ENCODE peak calls at places on chromosomes 5 and 9, in seven cellular contexts. One of them, this sample, is unnamed.

GRCh38 chr9:101354143-101354764 is 30.6 kb downstream of the BAAT start:
- DNase-seq in amygdala: no peak
- DNase-seq in thyroid gland: no peak
- DNase-seq in D721Med: no peak
- DNase-seq in Right ventricle myocardium superior: no peak
- DNase-seq in AG09309: no peak
- DNase-seq in NB4: no peak
- DNase-seq in this sample: no peak

GRCh38 chr5:136070486-136071285 is 41.9 kb downstream of the TGFBI start:
- DNase-seq in thyroid gland: no peak
- DNase-seq in amygdala: no peak
- DNase-seq in D721Med: no peak
- DNase-seq in NB4: no peak
- DNase-seq in Right ventricle myocardium superior: no peak
- DNase-seq in AG09309: no peak
- DNase-seq in this sample: no peak

GRCh38 chr5:40678021-40678939 is 1.4 kb upstream of the PTGER4 start:
- DNase-seq in amygdala: no peak
- DNase-seq in Right ventricle myocardium superior: no peak
- DNase-seq in NB4: peak
- DNase-seq in D721Med: no peak
- DNase-seq in AG09309: no peak
- DNase-seq in thyroid gland: no peak
- DNase-seq in this sample: no peak

GRCh38 chr9:110141118-110141797 is 66.7 kb downstream of the C9orf152 start:
- DNase-seq in amygdala: no peak
- DNase-seq in thyroid gland: peak
- DNase-seq in Right ventricle myocardium superior: peak
- DNase-seq in AG09309: peak
- DNase-seq in NB4: no peak
- DNase-seq in D721Med: no peak
- DNase-seq in this sample: no peak

GRCh38 chr5:172798422-172799215 is 27.6 kb upstream of the DUSP1 start:
- DNase-seq in thyroid gland: no peak
- DNase-seq in D721Med: no peak
- DNase-seq in AG09309: peak
- DNase-seq in NB4: peak
- DNase-seq in Right ventricle myocardium superior: no peak
- DNase-seq in amygdala: no peak
- DNase-seq in this sample: no peak

GRCh38 chr9:70802758-70803436 is 318.5 kb downstream of the TRPM3 start:
- DNase-seq in Right ventricle myocardium superior: no peak
- DNase-seq in NB4: no peak
- DNase-seq in thyroid gland: no peak
- DNase-seq in AG09309: no peak
- DNase-seq in D721Med: no peak
- DNase-seq in amygdala: no peak
- DNase-seq in this sample: no peak

GRCh38 chr5:153794327-153794726 is 244.4 kb downstream of the FAM114A2 start:
- DNase-seq in NB4: no peak
- DNase-seq in D721Med: no peak
- DNase-seq in Right ventricle myocardium superior: no peak
- DNase-seq in thyroid gland: no peak
- DNase-seq in amygdala: no peak
- DNase-seq in AG09309: no peak
- DNase-seq in this sample: no peak

GRCh38 chr5:129670944-129671343 is 77.0 kb upstream of the MINAR2 start:
- DNase-seq in D721Med: no peak
- DNase-seq in NB4: no peak
- DNase-seq in Right ventricle myocardium superior: no peak
- DNase-seq in AG09309: peak
- DNase-seq in thyroid gland: no peak
- DNase-seq in amygdala: no peak
- DNase-seq in this sample: no peak

GRCh38 chr9:93673844-93674334 is 97.5 kb downstream of the PHF2 start:
- DNase-seq in NB4: no peak
- DNase-seq in D721Med: no peak
- DNase-seq in amygdala: no peak
- DNase-seq in AG09309: no peak
- DNase-seq in thyroid gland: no peak
- DNase-seq in Right ventricle myocardium superior: peak
- DNase-seq in this sample: no peak

GRCh38 chr9:27189426-27189825 is 80.4 kb downstream of the TEK start:
- DNase-seq in NB4: no peak
- DNase-seq in Right ventricle myocardium superior: no peak
- DNase-seq in thyroid gland: no peak
- DNase-seq in amygdala: no peak
- DNase-seq in D721Med: no peak
- DNase-seq in AG09309: no peak
- DNase-seq in this sample: no peak

GRCh38 chr5:2282034-2282690 is 399.4 kb upstream of the IRX4 start:
- DNase-seq in amygdala: no peak
- DNase-seq in AG09309: no peak
- DNase-seq in thyroid gland: no peak
- DNase-seq in NB4: no peak
- DNase-seq in D721Med: no peak
- DNase-seq in Right ventricle myocardium superior: no peak
- DNase-seq in this sample: no peak

GRCh38 chr9:34328500-34328982 is 527 bp downstream of the KIF24 start:
- DNase-seq in NB4: peak
- DNase-seq in Right ventricle myocardium superior: no peak
- DNase-seq in D721Med: no peak
- DNase-seq in thyroid gland: peak
- DNase-seq in amygdala: no peak
- DNase-seq in AG09309: no peak
- DNase-seq in this sample: no peak

GRCh38 chr9:78882501-78882900 is 585.6 kb downstream of the PSAT1 start:
- DNase-seq in NB4: no peak
- DNase-seq in thyroid gland: no peak
- DNase-seq in AG09309: no peak
- DNase-seq in amygdala: no peak
- DNase-seq in Right ventricle myocardium superior: no peak
- DNase-seq in D721Med: no peak
- DNase-seq in this sample: no peak

GRCh38 chr5:137352095-137352494 is 147.0 kb downstream of the SPOCK1 start:
- DNase-seq in D721Med: no peak
- DNase-seq in amygdala: no peak
- DNase-seq in thyroid gland: no peak
- DNase-seq in AG09309: no peak
- DNase-seq in NB4: no peak
- DNase-seq in Right ventricle myocardium superior: no peak
- DNase-seq in this sample: no peak

GRCh38 chr5:56383761-56384160 is 150.6 kb upstream of the ANKRD55 start:
- DNase-seq in amygdala: no peak
- DNase-seq in Right ventricle myocardium superior: no peak
- DNase-seq in AG09309: no peak
- DNase-seq in D721Med: no peak
- DNase-seq in thyroid gland: no peak
- DNase-seq in NB4: peak
- DNase-seq in this sample: no peak

GRCh38 chr9:127970401-127971313 is 10.1 kb downstream of the EEIG1 start:
- DNase-seq in thyroid gland: no peak
- DNase-seq in Right ventricle myocardium superior: no peak
- DNase-seq in AG09309: no peak
- DNase-seq in amygdala: no peak
- DNase-seq in NB4: no peak
- DNase-seq in D721Med: no peak
- DNase-seq in this sample: no peak

GRCh38 chr5:34550977-34551376 is 105.2 kb upstream of the RAI14 start:
- DNase-seq in NB4: no peak
- DNase-seq in AG09309: no peak
- DNase-seq in Right ventricle myocardium superior: no peak
- DNase-seq in thyroid gland: no peak
- DNase-seq in D721Med: no peak
- DNase-seq in amygdala: no peak
- DNase-seq in this sample: no peak

GRCh38 chr5:172585114-172585513 is 55.9 kb upstream of the NEURL1B start:
- DNase-seq in NB4: no peak
- DNase-seq in amygdala: no peak
- DNase-seq in thyroid gland: no peak
- DNase-seq in Right ventricle myocardium superior: no peak
- DNase-seq in AG09309: no peak
- DNase-seq in D721Med: no peak
- DNase-seq in this sample: no peak

GRCh38 chr5:74649421-74649973 is 9.0 kb upstream of the ENC1 start:
- DNase-seq in Right ventricle myocardium superior: no peak
- DNase-seq in D721Med: no peak
- DNase-seq in NB4: no peak
- DNase-seq in amygdala: no peak
- DNase-seq in thyroid gland: no peak
- DNase-seq in AG09309: no peak
- DNase-seq in this sample: no peak

GRCh38 chr5:59174248-59174844 is 591.5 kb downstream of the RAB3C start:
- DNase-seq in thyroid gland: peak
- DNase-seq in D721Med: peak
- DNase-seq in amygdala: no peak
- DNase-seq in AG09309: peak
- DNase-seq in Right ventricle myocardium superior: no peak
- DNase-seq in NB4: peak
- DNase-seq in this sample: no peak

GRCh38 chr5:163963881-163964280 is 458.5 kb downstream of the MAT2B start:
- DNase-seq in AG09309: peak
- DNase-seq in D721Med: no peak
- DNase-seq in NB4: peak
- DNase-seq in amygdala: no peak
- DNase-seq in thyroid gland: no peak
- DNase-seq in Right ventricle myocardium superior: no peak
- DNase-seq in this sample: no peak

GRCh38 chr5:82356808-82357671 is 78.9 kb upstream of the RPS23 start:
- DNase-seq in D721Med: no peak
- DNase-seq in AG09309: peak
- DNase-seq in Right ventricle myocardium superior: peak
- DNase-seq in thyroid gland: peak
- DNase-seq in amygdala: no peak
- DNase-seq in NB4: peak
- DNase-seq in this sample: no peak

GRCh38 chr5:157558681-157559080 is 16.9 kb downstream of the ADAM19 start:
- DNase-seq in NB4: no peak
- DNase-seq in thyroid gland: no peak
- DNase-seq in AG09309: no peak
- DNase-seq in Right ventricle myocardium superior: no peak
- DNase-seq in D721Med: no peak
- DNase-seq in amygdala: no peak
- DNase-seq in this sample: no peak

GRCh38 chr9:102044133-102044532 is 305.7 kb upstream of the GRIN3A start:
- DNase-seq in D721Med: no peak
- DNase-seq in AG09309: no peak
- DNase-seq in thyroid gland: no peak
- DNase-seq in amygdala: no peak
- DNase-seq in NB4: no peak
- DNase-seq in Right ventricle myocardium superior: no peak
- DNase-seq in this sample: no peak

GRCh38 chr9:104872959-104873850 is 54.8 kb downstream of the ABCA1 start:
- DNase-seq in AG09309: peak
- DNase-seq in amygdala: no peak
- DNase-seq in D721Med: no peak
- DNase-seq in NB4: peak
- DNase-seq in thyroid gland: peak
- DNase-seq in Right ventricle myocardium superior: no peak
- DNase-seq in this sample: no peak

GRCh38 chr5:132474881-132475511 is 15.6 kb downstream of the IRF1 start:
- DNase-seq in amygdala: no peak
- DNase-seq in thyroid gland: no peak
- DNase-seq in D721Med: no peak
- DNase-seq in Right ventricle myocardium superior: no peak
- DNase-seq in NB4: no peak
- DNase-seq in AG09309: no peak
- DNase-seq in this sample: no peak

This sample was measured in neural crest cell.